ENCODE peak calls at places on chromosomes 2 and 18, in seven cellular contexts. One of them, this sample, is unnamed.

GRCh38 chr2:213148572-213149331 is 2.7 kb downstream of the IKZF2 start:
- DNase-seq in lower leg skin: no peak
- DNase-seq in neural progenitor cell: no peak
- DNase-seq in AG10803: no peak
- DNase-seq in fibroblast of villous mesenchyme: no peak
- DNase-seq in thyroid gland: no peak
- DNase-seq in CD8-positive, alpha-beta T cell: no peak
- DNase-seq in this sample: no peak

GRCh38 chr2:187383043-187383800 is 64.8 kb downstream of the CALCRL start:
- DNase-seq in lower leg skin: no peak
- DNase-seq in neural progenitor cell: no peak
- DNase-seq in AG10803: peak; percentile 57
- DNase-seq in fibroblast of villous mesenchyme: no peak
- DNase-seq in thyroid gland: no peak
- DNase-seq in CD8-positive, alpha-beta T cell: no peak
- DNase-seq in this sample: no peak

GRCh38 chr2:126881591-126881990 is 17.1 kb upstream of the TEX51 start:
- DNase-seq in lower leg skin: no peak
- DNase-seq in neural progenitor cell: no peak
- DNase-seq in AG10803: no peak
- DNase-seq in fibroblast of villous mesenchyme: no peak
- DNase-seq in thyroid gland: no peak
- DNase-seq in CD8-positive, alpha-beta T cell: no peak
- DNase-seq in this sample: no peak

GRCh38 chr2:10286216-10287037 is 16.3 kb upstream of the HPCAL1 start:
- DNase-seq in lower leg skin: no peak
- DNase-seq in neural progenitor cell: no peak
- DNase-seq in AG10803: no peak
- DNase-seq in fibroblast of villous mesenchyme: no peak
- DNase-seq in thyroid gland: peak; percentile 96
- DNase-seq in CD8-positive, alpha-beta T cell: no peak
- DNase-seq in this sample: no peak

GRCh38 chr2:134527398-134527797 is 191.4 kb downstream of the TMEM163 start:
- DNase-seq in lower leg skin: no peak
- DNase-seq in neural progenitor cell: no peak
- DNase-seq in AG10803: peak; percentile 3
- DNase-seq in fibroblast of villous mesenchyme: no peak
- DNase-seq in thyroid gland: no peak
- DNase-seq in CD8-positive, alpha-beta T cell: no peak
- DNase-seq in this sample: no peak

GRCh38 chr2:219525533-219526232 is 11.4 kb downstream of the ASIC4 start:
- DNase-seq in lower leg skin: no peak
- DNase-seq in neural progenitor cell: peak; percentile 91
- DNase-seq in AG10803: no peak
- DNase-seq in fibroblast of villous mesenchyme: peak; percentile 63
- DNase-seq in thyroid gland: no peak
- DNase-seq in CD8-positive, alpha-beta T cell: no peak
- DNase-seq in this sample: no peak

GRCh38 chr18:66724664-66725356 is 120.9 kb upstream of the CDH19 start:
- DNase-seq in lower leg skin: no peak
- DNase-seq in neural progenitor cell: no peak
- DNase-seq in AG10803: no peak
- DNase-seq in fibroblast of villous mesenchyme: no peak
- DNase-seq in thyroid gland: peak; percentile 50
- DNase-seq in CD8-positive, alpha-beta T cell: no peak
- DNase-seq in this sample: no peak

GRCh38 chr2:69742170-69742952 is 427 bp downstream of the ANXA4 start:
- DNase-seq in lower leg skin: peak; percentile 45
- DNase-seq in neural progenitor cell: no peak
- DNase-seq in AG10803: peak; percentile 7
- DNase-seq in fibroblast of villous mesenchyme: no peak
- DNase-seq in thyroid gland: no peak
- DNase-seq in CD8-positive, alpha-beta T cell: no peak
- DNase-seq in this sample: peak; percentile 45

GRCh38 chr2:65072181-65072970 is 16.2 kb downstream of the CEP68 start:
- DNase-seq in lower leg skin: no peak
- DNase-seq in neural progenitor cell: no peak
- DNase-seq in AG10803: no peak
- DNase-seq in fibroblast of villous mesenchyme: no peak
- DNase-seq in thyroid gland: no peak
- DNase-seq in CD8-positive, alpha-beta T cell: no peak
- DNase-seq in this sample: no peak

GRCh38 chr2:14524041-14524802 is 108.3 kb upstream of the LRATD1 start:
- DNase-seq in lower leg skin: no peak
- DNase-seq in neural progenitor cell: no peak
- DNase-seq in AG10803: peak; percentile 82
- DNase-seq in fibroblast of villous mesenchyme: peak; percentile 67
- DNase-seq in thyroid gland: no peak
- DNase-seq in CD8-positive, alpha-beta T cell: no peak
- DNase-seq in this sample: peak; percentile 84

GRCh38 chr2:4628931-4629565 is 925.7 kb downstream of the DCDC2C start:
- DNase-seq in lower leg skin: no peak
- DNase-seq in neural progenitor cell: peak; percentile 18
- DNase-seq in AG10803: no peak
- DNase-seq in fibroblast of villous mesenchyme: no peak
- DNase-seq in thyroid gland: no peak
- DNase-seq in CD8-positive, alpha-beta T cell: no peak
- DNase-seq in this sample: no peak

GRCh38 chr2:150028337-150028736 is 440.8 kb upstream of the MMADHC start:
- DNase-seq in lower leg skin: no peak
- DNase-seq in neural progenitor cell: no peak
- DNase-seq in AG10803: no peak
- DNase-seq in fibroblast of villous mesenchyme: no peak
- DNase-seq in thyroid gland: no peak
- DNase-seq in CD8-positive, alpha-beta T cell: no peak
- DNase-seq in this sample: no peak

GRCh38 chr18:48605408-48605845 is 66.6 kb downstream of the CTIF start:
- DNase-seq in lower leg skin: no peak
- DNase-seq in neural progenitor cell: peak; percentile 84
- DNase-seq in AG10803: no peak
- DNase-seq in fibroblast of villous mesenchyme: peak; percentile 51
- DNase-seq in thyroid gland: no peak
- DNase-seq in CD8-positive, alpha-beta T cell: no peak
- DNase-seq in this sample: no peak

GRCh38 chr2:102444233-102444632 is 21.3 kb downstream of the IL18RAP start:
- DNase-seq in lower leg skin: no peak
- DNase-seq in neural progenitor cell: no peak
- DNase-seq in AG10803: no peak
- DNase-seq in fibroblast of villous mesenchyme: no peak
- DNase-seq in thyroid gland: no peak
- DNase-seq in CD8-positive, alpha-beta T cell: no peak
- DNase-seq in this sample: no peak

GRCh38 chr2:177393381-177393780 is 808 bp downstream of the AGPS start:
- DNase-seq in lower leg skin: no peak
- DNase-seq in neural progenitor cell: peak; percentile 4
- DNase-seq in AG10803: no peak
- DNase-seq in fibroblast of villous mesenchyme: peak; percentile 22
- DNase-seq in thyroid gland: no peak
- DNase-seq in CD8-positive, alpha-beta T cell: peak; percentile 9
- DNase-seq in this sample: no peak

GRCh38 chr2:214550774-214551173 is 139.9 kb downstream of the VWC2L start:
- DNase-seq in lower leg skin: no peak
- DNase-seq in neural progenitor cell: no peak
- DNase-seq in AG10803: no peak
- DNase-seq in fibroblast of villous mesenchyme: no peak
- DNase-seq in thyroid gland: no peak
- DNase-seq in CD8-positive, alpha-beta T cell: no peak
- DNase-seq in this sample: no peak

GRCh38 chr2:100242891-100243670 is 79.2 kb downstream of the LONRF2 start:
- DNase-seq in lower leg skin: no peak
- DNase-seq in neural progenitor cell: peak; percentile 82
- DNase-seq in AG10803: peak; percentile 51
- DNase-seq in fibroblast of villous mesenchyme: peak; percentile 58
- DNase-seq in thyroid gland: peak; percentile 79
- DNase-seq in CD8-positive, alpha-beta T cell: peak; percentile 41
- DNase-seq in this sample: peak; percentile 75

GRCh38 chr2:23556929-23557328 is 171.9 kb downstream of the KLHL29 start:
- DNase-seq in lower leg skin: no peak
- DNase-seq in neural progenitor cell: no peak
- DNase-seq in AG10803: no peak
- DNase-seq in fibroblast of villous mesenchyme: no peak
- DNase-seq in thyroid gland: no peak
- DNase-seq in CD8-positive, alpha-beta T cell: no peak
- DNase-seq in this sample: no peak

GRCh38 chr2:52342458-52342857 is 1310.5 kb upstream of the NRXN1 start:
- DNase-seq in lower leg skin: no peak
- DNase-seq in neural progenitor cell: no peak
- DNase-seq in AG10803: no peak
- DNase-seq in fibroblast of villous mesenchyme: no peak
- DNase-seq in thyroid gland: no peak
- DNase-seq in CD8-positive, alpha-beta T cell: no peak
- DNase-seq in this sample: no peak

GRCh38 chr2:52341732-52342131 is 1309.8 kb upstream of the NRXN1 start:
- DNase-seq in lower leg skin: no peak
- DNase-seq in neural progenitor cell: no peak
- DNase-seq in AG10803: no peak
- DNase-seq in fibroblast of villous mesenchyme: no peak
- DNase-seq in thyroid gland: no peak
- DNase-seq in CD8-positive, alpha-beta T cell: no peak
- DNase-seq in this sample: no peak

GRCh38 chr2:52336951-52337350 is 1305.0 kb upstream of the NRXN1 start:
- DNase-seq in lower leg skin: no peak
- DNase-seq in neural progenitor cell: no peak
- DNase-seq in AG10803: no peak
- DNase-seq in fibroblast of villous mesenchyme: no peak
- DNase-seq in thyroid gland: no peak
- DNase-seq in CD8-positive, alpha-beta T cell: no peak
- DNase-seq in this sample: no peak

GRCh38 chr2:52343010-52343409 is 1311.1 kb upstream of the NRXN1 start:
- DNase-seq in lower leg skin: no peak
- DNase-seq in neural progenitor cell: no peak
- DNase-seq in AG10803: no peak
- DNase-seq in fibroblast of villous mesenchyme: no peak
- DNase-seq in thyroid gland: no peak
- DNase-seq in CD8-positive, alpha-beta T cell: no peak
- DNase-seq in this sample: peak; percentile 1

DNA sequence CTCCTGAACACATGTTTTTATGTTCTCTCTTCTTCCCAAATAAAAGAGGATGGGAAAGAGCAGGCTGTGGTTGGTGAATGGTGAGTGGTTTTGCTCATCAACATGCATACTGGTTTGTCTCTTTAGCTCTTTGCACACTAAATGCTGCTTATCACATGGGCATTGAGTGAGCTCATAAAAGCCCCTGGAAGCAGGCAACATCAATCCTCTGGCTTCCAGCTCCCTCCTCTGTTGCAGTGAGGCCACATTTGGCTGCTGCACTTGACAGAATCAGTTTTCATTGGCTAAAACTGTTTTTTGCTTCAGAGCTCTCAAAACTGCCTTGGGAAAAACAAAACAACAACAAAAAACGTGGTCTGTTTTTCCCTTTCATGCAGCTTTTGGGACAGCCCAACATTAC is 1308.3 kb upstream of the NRXN1 start:
- DNase-seq in lower leg skin: no peak
- DNase-seq in neural progenitor cell: peak; percentile 24
- DNase-seq in AG10803: no peak
- DNase-seq in fibroblast of villous mesenchyme: no peak
- DNase-seq in thyroid gland: no peak
- DNase-seq in CD8-positive, alpha-beta T cell: no peak
- DNase-seq in this sample: peak; percentile 15
- TF ChIP-seq CTCF in lower leg skin: no peak
- TF ChIP-seq CTCF in neural progenitor cell: no peak
- TF ChIP-seq CTCF in AG10803: no peak
- TF ChIP-seq CTCF in fibroblast of villous mesenchyme: no peak
- TF ChIP-seq CTCF in thyroid gland: no peak
- TF ChIP-seq CTCF in CD8-positive, alpha-beta T cell: no peak
- TF ChIP-seq CTCF in this sample: no peak

DNA sequence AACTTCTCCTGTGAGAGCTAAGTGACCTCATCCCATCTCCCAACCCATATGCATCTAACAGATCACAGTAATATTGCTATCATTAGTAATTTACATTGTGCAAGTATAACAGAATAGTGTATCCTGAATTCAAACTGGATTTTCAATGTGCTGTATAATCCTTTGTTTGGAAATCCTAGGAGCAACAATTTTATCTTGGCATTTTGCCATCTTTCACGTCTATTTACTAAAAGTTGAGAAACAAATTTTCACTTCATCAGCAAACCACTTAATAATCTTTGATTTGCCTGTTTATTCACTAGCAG is 3.8 kb downstream of the HNRNPLL start:
- DNase-seq in lower leg skin: no peak
- DNase-seq in neural progenitor cell: no peak
- DNase-seq in AG10803: peak; percentile 12
- DNase-seq in fibroblast of villous mesenchyme: no peak
- DNase-seq in thyroid gland: no peak
- DNase-seq in CD8-positive, alpha-beta T cell: no peak
- DNase-seq in this sample: no peak
- H3K4me3 ChIP-seq in lower leg skin: no peak overlapping the region
- H3K4me3 ChIP-seq in neural progenitor cell: peak overlapping the region; percentile 95
- H3K4me3 ChIP-seq in AG10803: no peak overlapping the region
- H3K4me3 ChIP-seq in fibroblast of villous mesenchyme: no peak overlapping the region
- H3K4me3 ChIP-seq in thyroid gland: no peak overlapping the region
- H3K4me3 ChIP-seq in CD8-positive, alpha-beta T cell: no peak overlapping the region
- H3K4me3 ChIP-seq in this sample: peak overlapping the region; percentile 5

DNA sequence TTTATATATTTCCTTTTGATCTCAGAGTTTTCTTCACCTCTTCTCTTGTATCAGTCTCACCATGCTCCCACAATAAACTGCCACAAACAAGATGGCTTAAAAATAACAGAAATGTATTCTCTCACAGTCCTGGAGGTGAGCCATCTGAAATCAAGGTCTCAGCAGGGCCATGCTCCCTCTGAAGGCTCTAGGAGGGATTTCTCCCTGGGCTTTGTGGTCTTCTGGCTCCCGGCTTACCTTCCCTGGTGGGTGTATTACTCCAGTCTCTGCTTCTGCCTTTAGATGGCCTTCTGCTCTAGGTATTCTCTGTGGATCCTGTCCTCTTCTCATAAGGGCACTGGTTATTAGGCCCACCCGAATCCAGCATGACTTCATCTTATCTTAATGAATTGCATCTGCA is 994.7 kb upstream of the POU3F3 start:
- DNase-seq in lower leg skin: no peak
- DNase-seq in neural progenitor cell: no peak
- DNase-seq in AG10803: no peak
- DNase-seq in fibroblast of villous mesenchyme: no peak
- DNase-seq in thyroid gland: no peak
- DNase-seq in CD8-positive, alpha-beta T cell: no peak
- DNase-seq in this sample: no peak
- TF ChIP-seq CTCF in lower leg skin: no peak
- TF ChIP-seq CTCF in neural progenitor cell: no peak
- TF ChIP-seq CTCF in AG10803: no peak
- TF ChIP-seq CTCF in fibroblast of villous mesenchyme: no peak
- TF ChIP-seq CTCF in thyroid gland: no peak
- TF ChIP-seq CTCF in CD8-positive, alpha-beta T cell: no peak
- TF ChIP-seq CTCF in this sample: no peak

DNA sequence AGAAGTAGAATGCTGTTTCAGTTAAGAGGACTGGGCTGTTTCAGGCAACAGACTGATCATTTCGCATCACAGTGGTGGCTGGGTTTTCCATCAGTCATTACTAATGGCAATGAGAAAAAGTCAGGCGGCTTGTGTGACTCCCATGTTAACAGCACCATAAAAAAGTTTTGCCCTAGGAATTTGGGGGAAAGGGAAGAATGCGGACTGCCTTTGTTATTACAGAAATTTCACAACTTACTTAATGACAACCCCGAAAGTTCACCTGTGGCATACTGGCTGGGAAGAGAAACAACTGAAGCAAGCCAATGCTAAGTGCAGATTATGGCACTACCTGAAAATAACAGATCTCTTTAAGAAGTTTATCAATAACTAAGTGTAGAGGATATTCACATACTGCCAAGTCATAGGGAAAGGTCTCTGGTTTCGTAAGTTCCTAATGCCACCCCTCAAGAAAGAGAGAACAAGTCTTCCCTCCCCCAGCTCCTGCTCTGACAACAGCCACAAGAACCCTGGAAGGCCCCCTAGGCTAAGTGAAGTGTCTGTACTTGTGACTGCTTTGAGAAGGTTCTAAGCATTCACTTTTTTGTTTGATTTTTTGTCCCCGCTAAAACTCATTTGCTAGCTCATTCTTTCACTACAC is 40.5 kb upstream of the AP1S3 start:
- DNase-seq in lower leg skin: no peak
- DNase-seq in neural progenitor cell: no peak
- DNase-seq in AG10803: no peak
- DNase-seq in fibroblast of villous mesenchyme: no peak
- DNase-seq in thyroid gland: no peak
- DNase-seq in CD8-positive, alpha-beta T cell: no peak
- DNase-seq in this sample: no peak
- H3K4me3 ChIP-seq in lower leg skin: no peak overlapping the region
- H3K4me3 ChIP-seq in neural progenitor cell: no peak overlapping the region
- H3K4me3 ChIP-seq in AG10803: no peak overlapping the region
- H3K4me3 ChIP-seq in fibroblast of villous mesenchyme: no peak overlapping the region
- H3K4me3 ChIP-seq in thyroid gland: no peak overlapping the region
- H3K4me3 ChIP-seq in CD8-positive, alpha-beta T cell: no peak overlapping the region
- H3K4me3 ChIP-seq in this sample: no peak overlapping the region

This sample was measured in foreskin fibroblast.